ENCODE peak calls at places on chromosomes 13 and 19, in six cellular contexts. One of them, this sample, is unnamed.

GRCh38 chr13:27533155-27533643 is 82.8 kb upstream of the MTIF3 start:
- DNase-seq in IMR-90: peak
- DNase-seq in neuronal stem cell: peak
- DNase-seq in mesendoderm: peak
- DNase-seq in H1: peak
- DNase-seq in H9: peak
- DNase-seq in this sample: peak

GRCh38 chr19:3670258-3670795 is 29.9 kb downstream of the PIP5K1C start:
- DNase-seq in H1: no peak
- DNase-seq in H9: no peak
- DNase-seq in neuronal stem cell: no peak
- DNase-seq in IMR-90: peak
- DNase-seq in mesendoderm: peak
- DNase-seq in this sample: peak

GRCh38 chr19:13138171-13138915 is 11.8 kb downstream of the STX10 start:
- DNase-seq in neuronal stem cell: no peak
- DNase-seq in H9: no peak
- DNase-seq in H1: no peak
- DNase-seq in IMR-90: no peak
- DNase-seq in mesendoderm: no peak
- DNase-seq in this sample: no peak

GRCh38 chr13:33109319-33109718 is 93.1 kb downstream of the KL start:
- DNase-seq in H9: no peak
- DNase-seq in neuronal stem cell: no peak
- DNase-seq in IMR-90: no peak
- DNase-seq in H1: no peak
- DNase-seq in mesendoderm: no peak
- DNase-seq in this sample: no peak

GRCh38 chr13:78655007-78655406 is 3.9 kb downstream of the OBI1 start:
- DNase-seq in H1: no peak
- DNase-seq in neuronal stem cell: no peak
- DNase-seq in IMR-90: no peak
- DNase-seq in H9: no peak
- DNase-seq in mesendoderm: no peak
- DNase-seq in this sample: no peak

GRCh38 chr13:107864543-107865460 is 350.5 kb downstream of the LIG4 start:
- DNase-seq in H9: no peak
- DNase-seq in mesendoderm: peak
- DNase-seq in neuronal stem cell: peak
- DNase-seq in H1: no peak
- DNase-seq in IMR-90: peak
- DNase-seq in this sample: peak

GRCh38 chr19:23554548-23554947 is 132.5 kb downstream of the ZNF675 start:
- DNase-seq in mesendoderm: no peak
- DNase-seq in H1: no peak
- DNase-seq in H9: no peak
- DNase-seq in neuronal stem cell: no peak
- DNase-seq in IMR-90: no peak
- DNase-seq in this sample: no peak

GRCh38 chr13:49097374-49097773 is 121.7 kb downstream of the FNDC3A start:
- DNase-seq in H9: no peak
- DNase-seq in mesendoderm: no peak
- DNase-seq in H1: no peak
- DNase-seq in IMR-90: peak
- DNase-seq in neuronal stem cell: no peak
- DNase-seq in this sample: peak

GRCh38 chr13:30128591-30128990 is 178.8 kb downstream of the KATNAL1 start:
- DNase-seq in IMR-90: no peak
- DNase-seq in mesendoderm: no peak
- DNase-seq in neuronal stem cell: no peak
- DNase-seq in H9: no peak
- DNase-seq in H1: no peak
- DNase-seq in this sample: no peak

GRCh38 chr13:75871059-75871458 is 234.9 kb downstream of the LMO7 start:
- DNase-seq in IMR-90: no peak
- DNase-seq in H1: no peak
- DNase-seq in H9: no peak
- DNase-seq in mesendoderm: no peak
- DNase-seq in neuronal stem cell: no peak
- DNase-seq in this sample: no peak

DNA sequence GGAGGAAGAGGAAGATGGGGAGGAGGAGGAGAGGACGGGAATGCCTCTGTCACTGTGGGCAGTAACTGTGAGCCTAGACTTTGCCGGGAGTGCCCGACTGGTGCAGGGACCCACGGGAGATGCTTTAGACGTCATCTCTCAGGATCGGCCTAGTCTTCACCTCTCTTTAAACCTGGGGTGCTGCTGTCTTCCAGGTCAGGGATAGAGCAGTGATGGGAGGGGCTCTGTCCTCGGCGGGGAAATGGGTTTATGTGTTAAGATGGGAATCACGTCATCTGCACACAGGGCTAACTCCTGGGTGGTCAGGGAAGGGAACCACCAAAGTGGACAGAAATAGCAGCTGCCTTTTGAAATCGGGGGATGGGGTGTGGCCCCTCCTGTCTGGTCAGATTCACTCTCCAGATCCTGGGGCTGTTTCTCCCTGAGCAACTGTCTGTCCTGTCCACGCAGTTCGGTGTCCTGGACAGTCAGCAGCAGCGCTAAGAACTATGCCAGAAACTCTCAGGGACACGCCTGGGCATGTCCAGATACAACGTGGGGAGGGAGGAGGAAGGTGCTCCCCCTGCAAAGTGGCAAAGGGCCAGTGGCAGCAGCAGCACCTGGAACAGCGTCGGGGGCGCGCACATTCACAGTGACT is 26.8 kb downstream of the GAS6 start:
- DNase-seq in IMR-90: peak
- DNase-seq in mesendoderm: no peak
- DNase-seq in H9: no peak
- DNase-seq in H1: no peak
- DNase-seq in neuronal stem cell: no peak
- DNase-seq in this sample: peak
- H2BK120ac ChIP-seq in IMR-90: peak
- H2BK120ac ChIP-seq in mesendoderm: peak
- H2BK120ac ChIP-seq in H9: peak
- H2BK120ac ChIP-seq in H1: peak
- H2BK120ac ChIP-seq in neuronal stem cell: peak
- H2BK120ac ChIP-seq in this sample: peak

DNA sequence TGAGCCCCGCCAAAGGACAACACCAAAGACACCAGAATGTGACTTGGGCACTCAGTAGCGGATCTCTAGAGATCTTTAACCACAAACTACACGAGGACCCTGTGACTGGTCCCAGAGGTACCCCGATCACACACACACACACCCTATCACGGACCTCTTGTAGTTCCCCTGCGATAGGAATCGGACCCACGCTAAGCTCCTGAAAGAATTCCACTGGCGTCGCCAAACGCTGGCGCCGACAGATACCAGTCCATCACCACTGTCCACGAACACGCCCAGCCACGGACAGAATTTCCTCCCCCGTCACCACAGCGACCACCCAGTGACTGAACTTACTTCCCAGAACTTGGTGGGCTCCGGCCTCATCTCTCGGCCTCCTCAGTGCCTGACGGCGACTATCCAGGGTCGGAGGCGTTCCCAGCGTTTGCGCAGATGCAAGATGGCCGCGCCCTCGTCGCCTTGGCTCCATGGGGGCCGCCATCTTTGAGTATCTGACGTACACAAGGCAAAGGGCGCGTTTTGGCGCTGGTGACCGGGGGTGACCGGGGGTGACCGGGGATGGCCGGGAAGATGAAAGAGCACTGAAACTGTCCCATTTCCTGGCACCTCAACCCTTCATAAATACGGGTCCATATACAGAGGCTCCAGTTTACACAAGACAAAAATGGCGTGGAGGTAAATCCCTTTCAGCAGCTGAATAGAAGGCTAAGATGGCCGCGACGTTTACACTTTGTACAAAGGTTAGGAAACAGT is at the start of gene ZNF615:
- DNase-seq in mesendoderm: peak
- DNase-seq in H9: peak
- DNase-seq in neuronal stem cell: peak
- DNase-seq in H1: peak
- DNase-seq in IMR-90: peak
- DNase-seq in this sample: peak
- H2BK120ac ChIP-seq in mesendoderm: no peak
- H2BK120ac ChIP-seq in H9: peak
- H2BK120ac ChIP-seq in neuronal stem cell: no peak
- H2BK120ac ChIP-seq in H1: peak
- H2BK120ac ChIP-seq in IMR-90: peak
- H2BK120ac ChIP-seq in this sample: no peak

GRCh38 chr19:53192771-53193533 is at the start of gene ZNF665:
- DNase-seq in H1: peak
- DNase-seq in neuronal stem cell: peak
- DNase-seq in IMR-90: peak
- DNase-seq in H9: peak
- DNase-seq in mesendoderm: peak
- DNase-seq in this sample: peak
- H2BK120ac ChIP-seq in H1: peak
- H2BK120ac ChIP-seq in neuronal stem cell: peak
- H2BK120ac ChIP-seq in IMR-90: no peak
- H2BK120ac ChIP-seq in H9: no peak
- H2BK120ac ChIP-seq in mesendoderm: no peak
- H2BK120ac ChIP-seq in this sample: no peak

GRCh38 chr19:49811328-49811727 is 1.8 kb downstream of the FUZ start:
- DNase-seq in mesendoderm: no peak
- DNase-seq in IMR-90: no peak
- DNase-seq in H1: no peak
- DNase-seq in neuronal stem cell: no peak
- DNase-seq in H9: no peak
- DNase-seq in this sample: no peak

GRCh38 chr19:49814010-49814409 is 918 bp upstream of the FUZ start:
- DNase-seq in IMR-90: no peak
- DNase-seq in neuronal stem cell: no peak
- DNase-seq in mesendoderm: no peak
- DNase-seq in H9: no peak
- DNase-seq in H1: no peak
- DNase-seq in this sample: no peak

GRCh38 chr19:49809987-49810389 is 3.1 kb downstream of the FUZ start:
- DNase-seq in mesendoderm: no peak
- DNase-seq in IMR-90: no peak
- DNase-seq in H1: no peak
- DNase-seq in neuronal stem cell: no peak
- DNase-seq in H9: no peak
- DNase-seq in this sample: no peak

GRCh38 chr19:49812997-49813861 is at the start of gene FUZ:
- DNase-seq in H1: peak
- DNase-seq in H9: peak
- DNase-seq in neuronal stem cell: peak
- DNase-seq in mesendoderm: peak
- DNase-seq in IMR-90: peak
- DNase-seq in this sample: peak

GRCh38 chr19:49812452-49812996 is 568 bp downstream of the FUZ start:
- DNase-seq in neuronal stem cell: no peak
- DNase-seq in H1: no peak
- DNase-seq in H9: no peak
- DNase-seq in mesendoderm: no peak
- DNase-seq in IMR-90: no peak
- DNase-seq in this sample: no peak
- H2BK120ac ChIP-seq in neuronal stem cell: no peak
- H2BK120ac ChIP-seq in H1: no peak
- H2BK120ac ChIP-seq in H9: peak
- H2BK120ac ChIP-seq in mesendoderm: no peak
- H2BK120ac ChIP-seq in IMR-90: no peak
- H2BK120ac ChIP-seq in this sample: no peak

GRCh38 chr13:68128297-68128915 is 898.3 kb upstream of the PCDH9 start:
- DNase-seq in IMR-90: no peak
- DNase-seq in H1: no peak
- DNase-seq in H9: no peak
- DNase-seq in mesendoderm: no peak
- DNase-seq in neuronal stem cell: no peak
- DNase-seq in this sample: no peak

GRCh38 chr13:68125087-68125480 is 894.9 kb upstream of the PCDH9 start:
- DNase-seq in H1: no peak
- DNase-seq in IMR-90: no peak
- DNase-seq in H9: no peak
- DNase-seq in neuronal stem cell: no peak
- DNase-seq in mesendoderm: no peak
- DNase-seq in this sample: no peak

DNA sequence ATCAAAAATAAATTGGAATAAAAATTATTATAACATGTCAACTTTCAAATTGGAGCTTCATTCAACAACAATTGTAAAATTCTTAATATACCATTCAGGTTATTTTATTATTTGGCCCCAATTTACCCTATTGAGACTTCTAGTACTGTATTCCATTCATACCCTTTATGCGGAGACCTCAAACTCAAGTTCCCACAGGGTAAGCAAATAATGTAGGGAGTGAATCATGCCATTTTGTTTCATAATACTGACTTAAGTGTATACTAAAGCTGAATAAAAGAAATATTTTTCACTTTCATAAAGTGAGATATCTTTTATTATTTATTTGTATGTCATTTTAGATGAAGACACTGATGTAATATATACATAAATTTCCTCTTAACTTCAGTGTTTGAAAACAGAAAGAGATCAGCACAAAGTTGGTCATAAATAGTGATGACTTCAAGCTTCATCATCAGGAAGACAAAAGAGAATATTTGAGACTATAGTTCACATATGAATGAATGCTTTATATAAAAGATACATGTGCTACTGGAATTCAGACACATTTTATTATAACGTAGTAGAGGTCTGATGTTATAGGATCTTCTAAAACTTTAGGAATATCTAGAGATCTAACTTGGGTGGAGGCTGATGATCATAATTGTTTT is 894.4 kb upstream of the PCDH9 start:
- DNase-seq in neuronal stem cell: no peak
- DNase-seq in H1: no peak
- DNase-seq in H9: no peak
- DNase-seq in mesendoderm: no peak
- DNase-seq in IMR-90: no peak
- DNase-seq in this sample: no peak
- H2BK120ac ChIP-seq in neuronal stem cell: no peak
- H2BK120ac ChIP-seq in H1: no peak
- H2BK120ac ChIP-seq in H9: no peak
- H2BK120ac ChIP-seq in mesendoderm: no peak
- H2BK120ac ChIP-seq in IMR-90: no peak
- H2BK120ac ChIP-seq in this sample: no peak

DNA sequence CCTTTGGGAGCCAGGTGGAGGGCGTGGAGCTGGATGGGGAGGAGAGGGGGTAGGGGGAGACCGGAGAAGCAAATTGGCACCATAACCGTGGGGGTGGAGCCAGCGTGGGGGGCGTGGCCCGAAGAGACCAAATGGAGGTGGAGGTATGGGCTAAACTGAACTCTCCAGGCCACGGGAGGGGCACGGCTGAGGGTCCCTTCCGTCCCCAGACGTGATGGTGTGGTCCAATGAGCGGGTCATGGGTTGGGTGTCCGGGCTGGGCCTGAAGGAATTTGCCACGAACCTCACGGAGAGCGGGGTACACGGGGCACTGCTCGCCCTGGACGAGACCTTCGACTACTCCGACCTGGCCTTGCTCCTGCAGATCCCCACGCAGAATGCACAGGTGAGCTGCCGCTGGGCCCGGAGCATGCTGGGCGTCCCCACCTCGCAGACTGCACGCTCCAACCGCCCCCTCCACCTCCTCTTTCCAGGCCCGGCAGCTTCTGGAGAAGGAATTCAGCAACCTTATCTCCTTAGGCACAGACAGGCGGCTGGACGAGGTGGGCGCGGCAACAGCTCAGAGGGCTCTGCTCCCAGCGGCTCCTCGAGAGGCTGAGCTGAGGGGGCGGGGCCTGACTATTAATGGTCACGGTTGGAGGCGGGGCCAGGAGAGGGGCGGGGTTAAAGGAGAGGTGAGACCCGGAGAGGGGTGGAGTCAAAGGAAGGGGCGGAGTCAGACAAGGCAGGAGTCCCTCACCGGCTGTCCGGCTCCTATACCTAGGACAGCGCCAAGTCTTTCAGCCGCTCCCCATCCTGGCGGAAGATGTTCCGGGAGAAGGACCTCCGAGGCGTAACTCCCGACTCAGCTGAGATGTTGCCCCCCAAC is 6.2 kb downstream of the HRC start:
- DNase-seq in H9: peak
- DNase-seq in IMR-90: peak
- DNase-seq in neuronal stem cell: peak
- DNase-seq in mesendoderm: peak
- DNase-seq in H1: peak
- DNase-seq in this sample: peak
- H2BK120ac ChIP-seq in H9: no peak
- H2BK120ac ChIP-seq in IMR-90: no peak
- H2BK120ac ChIP-seq in neuronal stem cell: no peak
- H2BK120ac ChIP-seq in mesendoderm: no peak
- H2BK120ac ChIP-seq in H1: peak
- H2BK120ac ChIP-seq in this sample: no peak